ENCODE peak calls at places on chromosomes 3 and 15, in eight cellular contexts. G is lung microvascular endothelial cell; L is right cardiac atrium; X is fibroblast of pulmonary artery; W is RPMI8226; M is effector CD4-positive, alpha-beta T cell; Y is ELF-1; A is H7. Z is an unnamed sample.

GRCh38 chr3:155782390-155782953 is 23.6 kb downstream of the C3orf33 start:
- DNase-seq in G (no peak), L (no peak), X (no peak), W (no peak), M (no peak), Y (no peak), A (no peak), Z (no peak)

GRCh38 chr3:81452406-81452805 is 309.0 kb downstream of the GBE1 start:
- DNase-seq in G (no peak), L (no peak), X (no peak), W (no peak), M (no peak), Y (no peak), A (no peak), Z (no peak)

GRCh38 chr3:156865732-156866131 is 39.6 kb downstream of the LEKR1 start:
- DNase-seq in G (peak), L (no peak), X (peak), W (no peak), M (no peak), Y (no peak), A (no peak), Z (no peak)

GRCh38 chr3:150407051-150407817 is 864 bp upstream of the TSC22D2 start:
- DNase-seq in G (no peak), L (peak), X (peak), W (peak), M (no peak), Y (peak), A (no peak), Z (no peak)

GRCh38 chr3:59115355-59116136 is 65.7 kb upstream of the CFAP20DC start:
- DNase-seq in G (no peak), L (no peak), X (peak), W (no peak), M (no peak), Y (no peak), A (no peak), Z (no peak)

GRCh38 chr15:96064351-96064756 is 266.1 kb upstream of the NR2F2 start:
- DNase-seq in G (no peak), L (peak), X (peak), W (no peak), M (no peak), Y (peak), A (no peak), Z (no peak)

GRCh38 chr3:127851899-127852298 is 29.6 kb upstream of the MGLL start:
- DNase-seq in G (no peak), L (no peak), X (no peak), W (no peak), M (no peak), Y (peak), A (peak), Z (no peak)

GRCh38 chr3:72069543-72069942 is 284.6 kb upstream of the PROK2 start:
- DNase-seq in G (no peak), L (no peak), X (no peak), W (no peak), M (no peak), Y (no peak), A (no peak), Z (no peak)

GRCh38 chr3:168974628-168975403 is 688.7 kb downstream of the MECOM start:
- DNase-seq in G (no peak), L (no peak), X (no peak), W (no peak), M (no peak), Y (no peak), A (no peak), Z (no peak)

GRCh38 chr15:84570164-84570692 is 30.6 kb upstream of the ZSCAN2 start:
- DNase-seq in G (peak), L (peak), X (peak), W (peak), M (peak), Y (peak), A (peak), Z (peak)

GRCh38 chr15:73955326-73955725 is 29.1 kb downstream of the LOXL1 start:
- DNase-seq in G (no peak), L (no peak), X (no peak), W (no peak), M (no peak), Y (no peak), A (no peak), Z (no peak)

GRCh38 chr3:151599103-151599672 is 134.5 kb upstream of the AADACL2 start:
- DNase-seq in G (no peak), L (no peak), X (no peak), W (no peak), M (no peak), Y (peak), A (peak), Z (no peak)

GRCh38 chr3:80307844-80308243 is 540.0 kb upstream of the ROBO1 start:
- DNase-seq in G (no peak), L (no peak), X (no peak), W (no peak), M (no peak), Y (peak), A (no peak), Z (no peak)

GRCh38 chr3:50573566-50574279 is 4.4 kb downstream of the HEMK1 start:
- DNase-seq in G (no peak), L (no peak), X (no peak), W (no peak), M (no peak), Y (no peak), A (no peak), Z (no peak)

GRCh38 chr3:13674538-13675185 is 125.7 kb downstream of the FBLN2 start:
- DNase-seq in G (no peak), L (no peak), X (no peak), W (no peak), M (no peak), Y (no peak), A (no peak), Z (no peak)

Z was measured in naive thymus-derived CD4-positive, alpha-beta T cell.